ENCODE peak calls at places on chromosome 9, in four cellular contexts. H is IMR-90, M is K562, B is GM12878. V is an unnamed sample. For H3K27me3, the result is how much of the 10 kb centered on the place peaks cover.

GRCh38 chr9:93295031-93295430 is 111.1 kb downstream of the WNK2 start:
- DNase-seq in B (no peak), H (no peak), M (no peak), V (no peak)

GRCh38 chr9:109919736-109920408 is 139.9 kb downstream of the PALM2AKAP2 start:
- DNase-seq in M (peak), H (no peak), B (no peak), V (no peak)

GRCh38 chr9:84845956-84846355 is 176.4 kb downstream of the NTRK2 start:
- DNase-seq in H (no peak), M (no peak), B (no peak), V (no peak)

GRCh38 chr9:27337833-27338526 is 41.0 kb upstream of the EQTN start:
- DNase-seq in H (no peak), M (no peak), B (no peak), V (no peak)

GRCh38 chr9:127411122-127411521 is 13.1 kb upstream of the ZNF79 start:
- DNase-seq in B (no peak), H (no peak), M (no peak), V (no peak)

GRCh38 chr9:137694962-137695875 is 76.4 kb downstream of the EHMT1 start:
- DNase-seq in B (no peak), M (peak), H (no peak), V (peak)

GRCh38 chr9:87216036-87216435 is 268.7 kb upstream of the GAS1 start:
- DNase-seq in B (no peak), H (no peak), M (no peak), V (no peak)

GRCh38 chr9:91207889-91208651 is 153.6 kb downstream of the AUH start:
- DNase-seq in B (peak), M (no peak), H (peak), V (peak)

GRCh38 chr9:35923927-35924763 is 14.9 kb downstream of the SPAAR start:
- DNase-seq in H (peak), M (peak), B (no peak), V (no peak)

GRCh38 chr9:99222416-99223280 is 566 bp downstream of the SEC61B start:
- DNase-seq in M (no peak), B (no peak), H (peak), V (no peak)

GRCh38 chr9:99226054-99226453 is 4.0 kb downstream of the SEC61B start:
- DNase-seq in H (no peak), M (no peak), B (no peak), V (peak)

GRCh38 chr9:99221266-99221622 is 498 bp downstream of the ALG2 start:
- DNase-seq in H (no peak), M (no peak), B (no peak), V (no peak)

GRCh38 chr9:99221623-99222415 is at the start of the genes ALG2 and SEC61B:
- DNase-seq in M (peak), B (peak), H (peak), V (peak)

DNA sequence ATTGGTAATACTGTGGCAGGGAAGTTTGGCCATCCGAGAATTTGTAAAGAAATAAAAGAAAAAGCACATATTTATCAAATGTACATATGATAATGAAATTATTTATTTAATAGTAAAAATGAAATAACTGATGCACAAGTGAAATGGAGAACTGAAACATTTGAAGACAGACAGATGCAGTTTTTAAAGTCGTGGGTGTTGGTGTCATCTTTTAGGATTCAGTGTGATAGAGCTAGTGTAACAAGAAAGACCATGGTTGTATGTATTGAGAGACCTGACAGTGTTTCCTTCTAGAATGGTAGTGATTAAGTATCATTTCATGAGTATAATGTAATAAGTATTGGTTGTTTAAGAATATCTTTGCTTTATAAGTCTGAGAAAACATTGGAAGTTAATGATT is 2.4 kb downstream of the SEC61B start:
- DNase-seq in M (no peak), H (no peak), B (no peak), V (no peak)
- TF ChIP-seq FOS in M (no peak), H (no peak), B (no peak), V (no peak)

GRCh38 chr9:126125177-126125576 is 201.5 kb upstream of the MVB12B start:
- DNase-seq in H (no peak), B (no peak), M (no peak), V (no peak)
- H3K27me3 ChIP-seq in H (under half), B (under half), M (under half), V (under half)

GRCh38 chr9:19493845-19494244 is 85.0 kb downstream of the ACER2 start:
- DNase-seq in H (no peak), M (no peak), B (no peak), V (no peak)

GRCh38 chr9:19496321-19496720 is 87.5 kb downstream of the ACER2 start:
- DNase-seq in B (no peak), M (no peak), H (no peak), V (no peak)

GRCh38 chr9:19497276-19497675 is 88.5 kb downstream of the ACER2 start:
- DNase-seq in B (no peak), H (no peak), M (no peak), V (no peak)

GRCh38 chr9:19495186-19496028 is 86.6 kb downstream of the ACER2 start:
- DNase-seq in M (no peak), H (no peak), B (no peak), V (no peak)

GRCh38 chr9:19498015-19498414 is 89.2 kb downstream of the ACER2 start:
- DNase-seq in H (peak), M (no peak), B (no peak), V (no peak)
- TF ChIP-seq FOS in H (no peak), M (no peak), B (no peak), V (no peak)

GRCh38 chr9:135692410-135692809 is 6.9 kb downstream of the SOHLH1 start:
- DNase-seq in M (no peak), H (peak), B (no peak), V (no peak)

GRCh38 chr9:135695036-135695435 is 4.2 kb downstream of the SOHLH1 start:
- DNase-seq in H (no peak), B (no peak), M (no peak), V (no peak)

GRCh38 chr9:135693265-135693664 is 6.0 kb downstream of the SOHLH1 start:
- DNase-seq in B (no peak), H (no peak), M (no peak), V (no peak)

GRCh38 chr9:135695642-135696041 is 3.6 kb downstream of the SOHLH1 start:
- DNase-seq in B (no peak), M (no peak), H (no peak), V (no peak)

GRCh38 chr9:135693771-135694170 is 5.5 kb downstream of the SOHLH1 start:
- DNase-seq in M (no peak), B (no peak), H (no peak), V (no peak)
- H3K27me3 ChIP-seq in M (half or more), B (under half), H (under half), V (under half)

GRCh38 chr9:70411930-70412677 is 2.4 kb downstream of the KLF9 start:
- DNase-seq in H (peak), B (peak), M (peak), V (peak)
- TF ChIP-seq FOS in H (no peak), B (no peak), M (no peak), V (no peak)

GRCh38 chr9:124765439-124765835 is 5.7 kb downstream of the NR6A1 start:
- DNase-seq in B (no peak), H (no peak), M (no peak), V (no peak)
- H3K27me3 ChIP-seq in B (under half), H (half or more), M (under half), V (half or more)

GRCh38 chr9:20364954-20365353 is 257.3 kb downstream of the MLLT3 start:
- DNase-seq in B (no peak), H (no peak), M (no peak), V (no peak)

GRCh38 chr9:20361656-20362570 is 260.4 kb downstream of the MLLT3 start:
- DNase-seq in M (no peak), H (no peak), B (no peak), V (no peak)

GRCh38 chr9:20361220-20361619 is 261.1 kb downstream of the MLLT3 start:
- DNase-seq in M (no peak), H (no peak), B (no peak), V (no peak)

GRCh38 chr9:20358201-20358600 is 264.1 kb downstream of the MLLT3 start:
- DNase-seq in B (no peak), H (peak), M (no peak), V (no peak)

GRCh38 chr9:20363233-20363632 is 259.1 kb downstream of the MLLT3 start:
- DNase-seq in M (no peak), B (no peak), H (no peak), V (no peak)
- TF ChIP-seq FOS in M (no peak), B (no peak), H (no peak), V (no peak)

GRCh38 chr9:131606896-131607567 is 61.7 kb downstream of the PRRT1B start:
- DNase-seq in H (no peak), B (no peak), M (no peak), V (no peak)
- H3K27me3 ChIP-seq in H (under half), B (under half), M (under half), V (under half)

V was measured in endothelial cell of umbilical vein.